ENCODE peak calls at places on chromosomes 16 and 17, in four cellular contexts. G, Q, V and X are unnamed samples. For H3K9me3, the result is how much of the 10 kb centered on the place peaks cover.

GRCh38 chr17:10623786-10624338 is 33.2 kb downstream of the MYH3 start:
- DNase-seq in Q (no peak), V (no peak), G (no peak), X (no peak)

GRCh38 chr17:19720631-19721426 is 4.4 kb upstream of the SLC47A2 start:
- DNase-seq in V (no peak), Q (peak), G (no peak), X (no peak)

GRCh38 chr16:606656-607307 is 16.9 kb downstream of the RAB40C start:
- DNase-seq in G (no peak), Q (no peak), V (no peak), X (no peak)

GRCh38 chr17:64008830-64009229 is 10.7 kb downstream of the PRR29 start:
- DNase-seq in G (no peak), Q (no peak), V (no peak), X (no peak)

GRCh38 chr17:10772425-10773380 is 31.2 kb downstream of the TMEM238L start:
- DNase-seq in V (peak), G (peak), Q (peak), X (no peak)

GRCh38 chr16:23537390-23537789 is 19.8 kb downstream of the EARS2 start:
- DNase-seq in G (no peak), V (no peak), Q (no peak), X (no peak)

GRCh38 chr16:59210955-59211541 is 476.9 kb upstream of the GOT2 start:
- DNase-seq in Q (peak), G (peak), V (peak), X (no peak)

GRCh38 chr16:57979006-57979585 is 8.2 kb upstream of the CNGB1 start:
- DNase-seq in G (no peak), V (no peak), Q (no peak), X (no peak)

GRCh38 chr16:87006021-87006420 is 311.2 kb downstream of the C16orf95 start:
- DNase-seq in V (no peak), G (no peak), Q (no peak), X (no peak)

GRCh38 chr16:30697264-30698138 is 1.5 kb upstream of the SRCAP start:
- DNase-seq in G (peak), V (no peak), Q (peak), X (no peak)

GRCh38 chr17:20127660-20128413 is 118.7 kb downstream of the SPECC1 start:
- DNase-seq in V (no peak), G (peak), Q (no peak), X (peak)

GRCh38 chr17:28467456-28468025 is 5.9 kb upstream of the SLC13A2 start:
- DNase-seq in Q (no peak), V (no peak), G (peak), X (peak)

GRCh38 chr16:3651461-3652372 is 2.8 kb upstream of the DNASE1 start:
- DNase-seq in G (no peak), V (no peak), Q (no peak), X (no peak)

GRCh38 chr16:49165025-49165424 is 116.6 kb downstream of the CBLN1 start:
- DNase-seq in Q (no peak), V (no peak), G (no peak), X (no peak)

DNA sequence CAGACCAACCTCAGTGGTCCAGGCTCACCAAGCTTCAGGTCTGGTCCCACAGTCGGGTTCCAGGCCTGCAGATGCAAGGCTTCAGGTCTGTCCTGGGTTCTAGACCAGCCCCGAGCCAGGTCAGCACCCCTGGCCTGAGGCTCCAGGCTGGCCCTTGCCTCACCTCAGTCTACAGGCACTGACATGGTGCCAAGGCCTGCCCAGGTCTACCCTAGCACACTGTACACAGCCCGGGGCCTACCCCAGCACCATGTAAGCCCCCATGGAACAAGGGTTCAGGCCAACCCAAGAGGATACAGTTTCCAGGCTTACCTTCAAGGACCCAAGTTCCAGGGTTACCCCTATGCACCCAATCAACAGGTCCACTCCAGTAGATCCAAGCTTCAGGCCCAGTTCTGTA is 26.8 kb downstream of the ZFP1 start:
- DNase-seq in Q (no peak), V (no peak), G (no peak), X (no peak)
- H3K9me3 ChIP-seq in Q (under half), V (under half), G (half or more), X (under half)

GRCh38 chr16:35182043-35182677 is 1722.7 kb downstream of the TP53TG3F start:
- DNase-seq in Q (no peak), G (no peak), V (no peak), X (no peak)
- H3K9me3 ChIP-seq in Q (under half), G (under half), V (half or more), X (under half)

GRCh38 chr17:70327279-70327678 is 157.9 kb downstream of the KCNJ2 start:
- DNase-seq in G (no peak), V (no peak), Q (no peak), X (no peak)
- H3K9me3 ChIP-seq in G (under half), V (under half), Q (under half), X (under half)

DNA sequence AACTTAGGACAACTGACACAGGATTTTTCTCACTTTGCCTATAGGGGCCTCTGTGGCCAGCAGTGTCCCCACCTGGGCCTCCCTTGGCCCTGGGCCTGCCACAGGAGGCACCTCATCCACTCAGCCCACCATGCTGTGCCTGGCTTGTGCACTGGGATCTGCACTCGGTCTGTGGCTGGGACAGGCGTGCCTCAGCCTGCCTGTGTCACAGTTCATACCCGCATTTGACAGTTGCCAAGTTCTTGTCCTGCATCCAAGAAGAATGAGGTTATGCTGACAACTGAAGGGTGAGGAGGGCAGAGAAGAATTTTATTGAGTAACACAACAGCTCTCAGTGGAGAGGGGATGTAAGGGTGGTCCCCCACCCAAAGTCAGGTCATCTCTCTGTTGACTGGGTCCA is 36.0 kb downstream of the ZFP90 start:
- DNase-seq in V (no peak), G (no peak), Q (no peak), X (peak)
- H3K9me3 ChIP-seq in V (under half), G (half or more), Q (under half), X (under half)

DNA sequence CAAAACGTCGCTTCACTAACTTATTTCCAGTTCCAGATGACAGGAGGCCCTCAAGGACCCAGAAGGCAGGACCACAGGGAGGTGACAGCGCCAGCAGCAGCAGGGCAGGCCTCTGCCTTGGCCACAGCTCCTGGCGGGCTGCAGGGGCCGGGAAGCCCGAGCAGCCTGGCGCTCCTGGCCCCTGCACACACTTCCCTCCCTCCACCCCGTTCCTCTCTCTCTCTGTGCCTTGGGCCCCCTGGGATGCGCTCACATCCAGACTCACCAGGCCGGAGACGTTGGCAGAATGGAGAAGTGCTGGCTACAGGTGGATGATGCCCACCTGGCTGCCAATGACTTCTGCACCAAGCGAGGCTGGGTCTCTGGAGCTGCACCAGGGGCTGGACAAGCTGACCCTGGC is 12.7 kb downstream of the ZNF594 start:
- DNase-seq in Q (no peak), G (no peak), V (no peak), X (no peak)
- H3K9me3 ChIP-seq in Q (under half), G (half or more), V (under half), X (half or more)

DNA sequence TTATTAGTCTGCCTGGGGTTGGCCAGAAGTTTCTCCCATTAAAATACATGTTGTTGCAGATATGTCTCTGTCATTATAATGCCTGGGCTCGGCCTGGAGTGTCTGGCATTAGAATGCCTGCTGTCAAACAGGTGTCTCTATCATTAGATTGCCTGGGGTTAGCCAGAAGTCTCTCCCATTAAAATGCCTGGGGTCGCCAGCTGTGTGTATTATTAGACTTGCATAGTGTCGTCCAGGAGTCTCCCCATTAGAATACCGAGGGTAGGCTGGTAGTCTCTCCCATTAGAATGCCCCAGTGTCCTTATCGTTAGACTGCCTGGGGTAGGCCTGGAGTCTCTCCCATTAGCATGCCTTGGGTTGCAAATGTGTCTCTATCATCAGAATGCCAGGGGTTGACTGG is 2270.8 kb downstream of the TP53TG3F start:
- DNase-seq in Q (no peak), G (no peak), V (no peak), X (no peak)
- H3K9me3 ChIP-seq in Q (under half), G (under half), V (under half), X (under half)